ENCODE peak calls at places on chromosome 12, in ten cellular contexts. T is pons; U is endothelial cell; C is effector memory CD4-positive, alpha-beta T cell; X is midbrain; N is T-helper 9 cell; F is putamen; I is stimulated activated CD4-positive, alpha-beta T cell treated with anti-CD3 and anti-CD28 coated beads, Interleukin-12 subunit alpha, Interleukin-12 subunit beta, amount 100 ng/mL, for 4 hours; L is skeletal muscle cell; J is fibroblast of gingiva. M is an unnamed sample.

GRCh38 chr12:132560421-132560830 is 50.0 kb downstream of the LRCOL1 start:
- DNase-seq in C (no peak), N (no peak), I (peak; percentile 38), T (no peak), U (no peak), J (no peak), X (no peak), L (no peak), F (no peak), M (no peak)

GRCh38 chr12:62530596-62530995 is 64.0 kb downstream of the MON2 start:
- DNase-seq in C (no peak), J (peak; percentile 89), I (no peak), N (no peak), T (no peak), L (peak; percentile 45), F (no peak), X (no peak), U (no peak), M (peak; percentile 67)

GRCh38 chr12:47964102-47964723 is 817 bp downstream of the TMEM106C start:
- DNase-seq in X (no peak), F (no peak), U (no peak), N (no peak), J (no peak), T (no peak), C (no peak), L (no peak), I (peak; percentile 7), M (no peak)

GRCh38 chr12:63396135-63396534 is 245.1 kb upstream of the AVPR1A start:
- DNase-seq in F (no peak), I (no peak), X (no peak), N (no peak), U (no peak), L (no peak), T (no peak), J (no peak), C (no peak), M (no peak)

GRCh38 chr12:124668602-124669001 is 101.2 kb upstream of the NCOR2 start:
- DNase-seq in F (no peak), N (no peak), U (no peak), T (no peak), X (no peak), C (no peak), I (no peak), L (no peak), J (no peak), M (no peak)

GRCh38 chr12:52147367-52147972 is 44.3 kb downstream of the KRT80 start:
- DNase-seq in L (peak; percentile 96), I (no peak), X (no peak), C (no peak), F (no peak), J (peak; percentile 98), U (no peak), T (no peak), N (no peak), M (peak; percentile 88)

GRCh38 chr12:90801776-90802175 is 153.2 kb downstream of the CCER1 start:
- DNase-seq in J (no peak), T (no peak), N (no peak), I (no peak), L (peak; percentile 22), X (no peak), C (no peak), F (no peak), U (no peak), M (no peak)

GRCh38 chr12:62123721-62124203 is 136.4 kb upstream of the USP15 start:
- DNase-seq in T (peak; percentile 34), U (peak; percentile 46), L (peak; percentile 7), F (peak; percentile 22), I (peak; percentile 25), X (peak; percentile 10), C (peak; percentile 5), N (peak; percentile 7), J (peak; percentile 38), M (peak; percentile 17)

GRCh38 chr12:4881665-4882064 is 28.0 kb upstream of the KCNA1 start:
- DNase-seq in T (no peak), X (no peak), U (no peak), I (no peak), J (no peak), L (no peak), N (no peak), C (no peak), F (no peak), M (no peak)

GRCh38 chr12:32448581-32448980 is 49.2 kb downstream of the FGD4 start:
- DNase-seq in N (no peak), T (no peak), I (no peak), C (no peak), J (no peak), L (no peak), F (no peak), U (no peak), X (no peak), M (no peak)

GRCh38 chr12:31507966-31508365 is 83.0 kb downstream of the DENND5B start:
- DNase-seq in F (no peak), U (no peak), J (peak; percentile 36), N (no peak), L (no peak), I (no peak), X (no peak), C (no peak), T (no peak), M (no peak)

GRCh38 chr12:32047357-32047828 is 59.3 kb upstream of the BICD1 start:
- DNase-seq in X (no peak), F (no peak), N (no peak), I (no peak), L (no peak), C (no peak), J (no peak), U (no peak), T (no peak), M (no peak)